ENCODE peak calls at places on chromosome 6, in six cellular contexts. One of them, this sample, is unnamed.

GRCh38 chr6:47392251-47392650 is 82.5 kb upstream of the TNFRSF21 start:
- DNase-seq in stimulated activated CD4-positive, alpha-beta T cell treated with anti-CD3 and anti-CD28 coated beads, Interleukin-4, amount 100 ng/mL, for 1 hour: no peak
- DNase-seq in GM10248: no peak
- DNase-seq in LoVo: no peak
- DNase-seq in WERI-Rb-1: no peak
- DNase-seq in activated CD4-positive, alpha-beta T cell treated with anti-CD3 and anti-CD28 coated beads, Interleukin-2, amount 50 U/mL, for 4 hours: no peak
- DNase-seq in this sample: no peak

GRCh38 chr6:135465307-135465706 is 32.2 kb downstream of the AHI1 start:
- DNase-seq in stimulated activated CD4-positive, alpha-beta T cell treated with anti-CD3 and anti-CD28 coated beads, Interleukin-4, amount 100 ng/mL, for 1 hour: no peak
- DNase-seq in GM10248: peak; percentile 35
- DNase-seq in LoVo: no peak
- DNase-seq in WERI-Rb-1: no peak
- DNase-seq in activated CD4-positive, alpha-beta T cell treated with anti-CD3 and anti-CD28 coated beads, Interleukin-2, amount 50 U/mL, for 4 hours: no peak
- DNase-seq in this sample: no peak

GRCh38 chr6:158353851-158354508 is 41.7 kb downstream of the TULP4 start:
- DNase-seq in stimulated activated CD4-positive, alpha-beta T cell treated with anti-CD3 and anti-CD28 coated beads, Interleukin-4, amount 100 ng/mL, for 1 hour: no peak
- DNase-seq in GM10248: no peak
- DNase-seq in LoVo: no peak
- DNase-seq in WERI-Rb-1: no peak
- DNase-seq in activated CD4-positive, alpha-beta T cell treated with anti-CD3 and anti-CD28 coated beads, Interleukin-2, amount 50 U/mL, for 4 hours: no peak
- DNase-seq in this sample: no peak

GRCh38 chr6:73339340-73339739 is 14.7 kb downstream of the DPPA5 start:
- DNase-seq in stimulated activated CD4-positive, alpha-beta T cell treated with anti-CD3 and anti-CD28 coated beads, Interleukin-4, amount 100 ng/mL, for 1 hour: no peak
- DNase-seq in GM10248: no peak
- DNase-seq in LoVo: no peak
- DNase-seq in WERI-Rb-1: no peak
- DNase-seq in activated CD4-positive, alpha-beta T cell treated with anti-CD3 and anti-CD28 coated beads, Interleukin-2, amount 50 U/mL, for 4 hours: no peak
- DNase-seq in this sample: no peak

GRCh38 chr6:37516920-37517405 is 17.3 kb upstream of the CCDC167 start:
- DNase-seq in stimulated activated CD4-positive, alpha-beta T cell treated with anti-CD3 and anti-CD28 coated beads, Interleukin-4, amount 100 ng/mL, for 1 hour: no peak
- DNase-seq in GM10248: no peak
- DNase-seq in LoVo: no peak
- DNase-seq in WERI-Rb-1: peak; percentile 42
- DNase-seq in activated CD4-positive, alpha-beta T cell treated with anti-CD3 and anti-CD28 coated beads, Interleukin-2, amount 50 U/mL, for 4 hours: no peak
- DNase-seq in this sample: no peak

GRCh38 chr6:132478697-132479096 is 34.2 kb downstream of the STX7 start:
- DNase-seq in stimulated activated CD4-positive, alpha-beta T cell treated with anti-CD3 and anti-CD28 coated beads, Interleukin-4, amount 100 ng/mL, for 1 hour: no peak
- DNase-seq in GM10248: no peak
- DNase-seq in LoVo: no peak
- DNase-seq in WERI-Rb-1: no peak
- DNase-seq in activated CD4-positive, alpha-beta T cell treated with anti-CD3 and anti-CD28 coated beads, Interleukin-2, amount 50 U/mL, for 4 hours: no peak
- DNase-seq in this sample: no peak

GRCh38 chr6:118603372-118603771 is 48.0 kb downstream of the CEP85L start:
- DNase-seq in stimulated activated CD4-positive, alpha-beta T cell treated with anti-CD3 and anti-CD28 coated beads, Interleukin-4, amount 100 ng/mL, for 1 hour: no peak
- DNase-seq in GM10248: no peak
- DNase-seq in LoVo: no peak
- DNase-seq in WERI-Rb-1: no peak
- DNase-seq in activated CD4-positive, alpha-beta T cell treated with anti-CD3 and anti-CD28 coated beads, Interleukin-2, amount 50 U/mL, for 4 hours: no peak
- DNase-seq in this sample: no peak

GRCh38 chr6:93792751-93793150 is 373.4 kb upstream of the EPHA7 start:
- DNase-seq in stimulated activated CD4-positive, alpha-beta T cell treated with anti-CD3 and anti-CD28 coated beads, Interleukin-4, amount 100 ng/mL, for 1 hour: no peak
- DNase-seq in GM10248: no peak
- DNase-seq in LoVo: no peak
- DNase-seq in WERI-Rb-1: no peak
- DNase-seq in activated CD4-positive, alpha-beta T cell treated with anti-CD3 and anti-CD28 coated beads, Interleukin-2, amount 50 U/mL, for 4 hours: no peak
- DNase-seq in this sample: no peak

GRCh38 chr6:153058291-153058690 is 55.8 kb upstream of the MTRF1L start:
- DNase-seq in stimulated activated CD4-positive, alpha-beta T cell treated with anti-CD3 and anti-CD28 coated beads, Interleukin-4, amount 100 ng/mL, for 1 hour: no peak
- DNase-seq in GM10248: no peak
- DNase-seq in LoVo: no peak
- DNase-seq in WERI-Rb-1: no peak
- DNase-seq in activated CD4-positive, alpha-beta T cell treated with anti-CD3 and anti-CD28 coated beads, Interleukin-2, amount 50 U/mL, for 4 hours: no peak
- DNase-seq in this sample: no peak

GRCh38 chr6:148577687-148578488 is 168.9 kb upstream of the UST start:
- DNase-seq in stimulated activated CD4-positive, alpha-beta T cell treated with anti-CD3 and anti-CD28 coated beads, Interleukin-4, amount 100 ng/mL, for 1 hour: peak; percentile 42
- DNase-seq in GM10248: peak; percentile 75
- DNase-seq in LoVo: peak; percentile 78
- DNase-seq in WERI-Rb-1: peak; percentile 81
- DNase-seq in activated CD4-positive, alpha-beta T cell treated with anti-CD3 and anti-CD28 coated beads, Interleukin-2, amount 50 U/mL, for 4 hours: no peak
- DNase-seq in this sample: no peak

GRCh38 chr6:29926795-29927427 is 15.4 kb upstream of the HLA-A start:
- DNase-seq in stimulated activated CD4-positive, alpha-beta T cell treated with anti-CD3 and anti-CD28 coated beads, Interleukin-4, amount 100 ng/mL, for 1 hour: peak; percentile 82
- DNase-seq in GM10248: peak; percentile 83
- DNase-seq in LoVo: peak; percentile 68
- DNase-seq in WERI-Rb-1: no peak
- DNase-seq in activated CD4-positive, alpha-beta T cell treated with anti-CD3 and anti-CD28 coated beads, Interleukin-2, amount 50 U/mL, for 4 hours: peak; percentile 80
- DNase-seq in this sample: peak; percentile 68